ENCODE peak calls at places on chromosomes 6 and 20, in nine cellular contexts. X, S, V, C, Q, L, B, U and Z are unnamed samples.

GRCh38 chr20:62830251-62830650 is 13.4 kb downstream of the COL9A3 start:
- DNase-seq in V (peak), L (no peak), Q (no peak), X (no peak), S (no peak), B (no peak), C (no peak), U (no peak), Z (no peak)

GRCh38 chr20:63116412-63117106 is 99.4 kb downstream of the YTHDF1 start:
- DNase-seq in V (peak), L (no peak), Q (no peak), X (no peak), U (no peak), B (no peak), S (peak), C (no peak), Z (no peak)

GRCh38 chr6:170358496-170358895 is 51.9 kb downstream of the FAM120B start:
- DNase-seq in L (peak), U (peak), S (no peak), C (no peak), V (no peak), B (no peak), X (no peak), Q (no peak), Z (no peak)

GRCh38 chr6:12420626-12421025 is 130.5 kb downstream of the EDN1 start:
- DNase-seq in V (no peak), S (no peak), B (no peak), X (peak), U (no peak), Q (no peak), L (no peak), C (no peak), Z (peak)

GRCh38 chr6:6629416-6629815 is 40.9 kb downstream of the LY86 start:
- DNase-seq in C (peak), L (no peak), S (peak), V (no peak), X (no peak), B (no peak), U (no peak), Q (no peak), Z (no peak)

GRCh38 chr20:37986873-37987601 is 46.2 kb downstream of the TTI1 start:
- DNase-seq in C (no peak), U (peak), Q (no peak), V (peak), B (peak), X (peak), S (peak), L (peak), Z (peak)

GRCh38 chr6:56637640-56638039 is 5.0 kb downstream of the DST start:
- DNase-seq in U (no peak), S (peak), X (peak), Q (no peak), B (no peak), C (peak), L (no peak), V (no peak), Z (peak)

GRCh38 chr20:62201173-62202082 is 18.6 kb downstream of the MTG2 start:
- DNase-seq in U (no peak), X (no peak), V (peak), L (no peak), B (no peak), Q (no peak), C (no peak), S (no peak), Z (no peak)

GRCh38 chr20:45269754-45270270 is 15.4 kb upstream of the SLPI start:
- DNase-seq in X (no peak), C (no peak), V (no peak), B (no peak), U (no peak), L (no peak), Q (no peak), S (no peak), Z (no peak)

GRCh38 chr6:7108196-7108963 is 619 bp downstream of the RREB1 start:
- DNase-seq in U (peak), Q (peak), L (peak), V (peak), C (peak), X (peak), S (peak), B (peak), Z (peak)

GRCh38 chr6:149566372-149567193 is at the start of gene GINM1:
- DNase-seq in U (peak), S (peak), B (peak), V (peak), X (peak), L (peak), C (peak), Q (peak), Z (no peak)

GRCh38 chr6:121791396-121792315 is 356.2 kb downstream of the GJA1 start:
- DNase-seq in Q (no peak), B (no peak), L (no peak), V (no peak), X (peak), U (no peak), S (peak), C (no peak), Z (peak)

GRCh38 chr20:13819885-13820645 is 35.2 kb downstream of the NDUFAF5 start:
- DNase-seq in S (peak), V (no peak), U (no peak), B (no peak), L (no peak), C (no peak), Q (peak), X (peak), Z (peak)

GRCh38 chr6:93828553-93828952 is 409.2 kb upstream of the EPHA7 start:
- DNase-seq in Q (no peak), V (no peak), B (no peak), S (no peak), U (no peak), L (no peak), C (no peak), X (no peak), Z (no peak)

GRCh38 chr20:7695622-7696021 is 244.6 kb downstream of the HAO1 start:
- DNase-seq in C (peak), V (no peak), B (no peak), Q (no peak), S (peak), L (no peak), U (no peak), X (peak), Z (peak)

GRCh38 chr6:148570456-148570855 is 176.4 kb upstream of the UST start:
- DNase-seq in L (no peak), Q (no peak), B (no peak), U (no peak), V (no peak), S (no peak), C (no peak), X (no peak), Z (no peak)

GRCh38 chr6:5126214-5126613 is 41.1 kb downstream of the PPP1R3G start:
- DNase-seq in U (no peak), V (no peak), L (no peak), B (no peak), Q (no peak), S (peak), X (peak), C (peak), Z (no peak)
- TF ChIP-seq CTCF in U (no peak), V (no peak), L (no peak), B (no peak), Q (no peak), S (no peak), X (no peak), C (no peak), Z (no peak)

GRCh38 chr6:157235600-157236039 is 87.7 kb downstream of the TMEM242 start:
- DNase-seq in Q (peak), X (peak), C (peak), B (no peak), U (peak), V (no peak), L (peak), S (peak), Z (peak)
- H3K4me3 ChIP-seq in Q (peak), X (peak), C (peak), B (no peak), U (peak), V (peak), L (peak), S (peak), Z (peak)

DNA sequence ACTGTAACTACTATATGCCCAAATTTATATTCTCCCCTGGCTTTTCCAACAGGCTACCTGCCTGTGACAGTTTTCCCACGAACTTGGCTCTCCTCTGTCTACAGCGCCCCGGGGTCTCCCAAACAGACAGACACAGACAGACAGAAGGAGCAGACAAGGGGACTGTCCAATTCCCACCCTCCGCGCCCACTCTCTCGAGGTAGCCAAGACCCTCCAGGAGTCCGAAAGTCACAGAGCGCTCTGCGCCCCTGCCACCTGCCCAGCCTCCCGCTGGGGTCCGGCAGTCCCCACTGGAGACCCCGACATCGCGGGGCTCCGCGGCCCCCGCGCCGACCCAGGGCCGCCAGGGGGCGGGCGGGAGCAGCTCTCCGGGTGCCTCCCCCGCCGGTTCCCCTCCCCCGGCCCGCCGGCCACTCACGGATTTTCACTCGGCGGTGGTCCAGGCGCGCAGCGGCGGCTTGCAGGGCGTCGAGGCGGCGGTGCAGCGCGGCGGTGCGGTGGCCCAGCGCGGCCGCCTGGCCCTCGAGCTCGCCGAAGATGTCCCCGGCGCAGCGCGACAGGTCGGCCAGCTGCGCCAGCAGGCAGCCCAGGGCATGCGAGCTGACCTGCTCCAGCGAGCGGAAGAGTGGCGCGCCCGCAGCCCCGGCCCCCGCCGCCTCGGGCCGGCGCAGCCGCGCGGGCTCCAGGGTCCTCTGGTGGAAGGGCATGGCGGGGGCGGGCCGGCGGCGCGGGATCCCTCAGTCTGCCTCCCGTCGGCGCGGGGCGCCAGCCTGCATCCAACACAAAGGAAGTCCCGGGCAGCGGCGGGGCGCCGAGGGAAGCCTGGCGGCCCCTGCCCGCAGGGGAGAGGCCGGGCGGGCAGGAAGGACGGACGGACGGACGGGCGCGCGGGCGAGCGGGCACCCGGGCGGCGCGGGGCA is 81.3 kb upstream of the CCDC28A start:
- DNase-seq in L (peak), X (peak), S (peak), C (peak), B (peak), U (peak), V (peak), Q (peak), Z (peak)
- TF ChIP-seq CTCF in L (peak), X (peak), S (peak), C (peak), B (peak), U (peak), V (peak), Q (peak), Z (peak)

DNA sequence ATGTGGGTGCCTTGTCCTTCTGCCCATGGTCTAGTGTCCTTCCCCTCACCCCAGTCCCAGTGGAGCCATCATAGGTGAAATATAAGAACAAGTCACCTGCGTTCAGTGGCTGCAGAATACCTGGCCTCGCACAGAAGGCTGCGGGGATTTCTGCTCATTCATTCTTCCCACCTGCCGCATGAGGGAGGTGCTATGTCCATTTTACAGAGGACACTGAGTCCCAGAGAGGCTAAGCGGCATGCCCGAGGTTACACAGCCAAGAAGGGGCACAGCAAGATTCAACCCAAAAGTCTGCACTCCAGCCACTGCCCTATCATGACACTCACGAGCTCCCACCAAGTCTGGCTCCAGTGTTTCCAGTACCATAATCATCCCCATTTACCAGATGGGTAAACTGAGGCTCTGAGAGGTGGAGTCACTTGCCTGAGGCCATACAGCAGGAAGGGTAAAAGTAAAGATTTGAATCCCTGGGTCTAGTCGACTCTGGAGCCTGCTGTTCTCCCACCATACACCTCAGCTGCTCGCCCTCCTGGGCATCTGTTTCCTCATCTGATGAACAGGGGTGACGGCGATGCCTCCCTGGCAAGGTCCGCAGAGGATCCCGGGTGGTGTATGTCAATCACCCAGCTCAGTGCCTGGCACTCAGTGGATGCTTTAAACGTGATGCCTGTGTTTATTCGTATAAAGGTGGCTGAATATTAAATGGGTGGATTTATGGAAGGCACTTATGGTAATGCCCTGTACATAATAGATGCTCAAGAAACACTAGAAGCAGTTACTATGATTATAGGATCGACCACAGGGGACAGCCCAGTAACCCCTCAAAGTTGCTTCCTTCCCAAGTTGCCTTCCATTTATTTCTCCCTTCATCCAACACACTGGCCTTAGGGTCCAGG is 101.0 kb downstream of the CEBPB start:
- DNase-seq in L (no peak), S (no peak), B (no peak), V (no peak), X (no peak), C (no peak), U (peak), Q (no peak), Z (no peak)
- H3K4me3 ChIP-seq in L (no peak), S (no peak), B (no peak), V (no peak), X (no peak), C (no peak), U (no peak), Q (no peak), Z (no peak)

DNA sequence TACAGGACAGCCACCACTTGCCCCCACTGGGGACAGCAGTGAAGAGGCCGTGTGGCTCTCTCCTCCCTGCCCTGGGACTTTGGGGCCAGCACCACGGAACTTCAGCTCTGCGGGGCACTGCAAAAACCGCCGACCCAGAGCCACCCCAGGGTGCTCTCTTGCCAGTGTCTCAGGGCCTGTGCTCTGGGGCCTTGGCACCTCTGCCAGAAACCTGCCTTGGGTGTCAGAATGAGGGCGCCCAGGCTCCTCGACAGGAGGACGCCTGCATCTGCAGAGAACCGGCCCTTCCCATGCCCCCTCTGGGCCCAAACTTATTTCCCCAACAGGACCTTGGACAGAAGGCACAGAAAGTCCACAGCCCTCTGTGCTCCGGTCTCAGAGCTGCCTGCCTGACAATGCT is 77.2 kb upstream of the MPC1 start:
- DNase-seq in U (no peak), V (peak), L (no peak), Q (no peak), C (no peak), B (no peak), X (no peak), S (no peak), Z (no peak)
- TF ChIP-seq CTCF in U (no peak), V (no peak), L (no peak), Q (no peak), C (no peak), B (no peak), X (no peak), S (no peak), Z (no peak)